ENCODE peak calls at places on chromosome 11, in eight cellular contexts. Z is breast epithelium, O is fibroblast of pulmonary artery, L is WTC11, X is neural progenitor cell, W is lung, E is progenitor cell of endocrine pancreas, V is colonic mucosa. G is an unnamed sample.

GRCh38 chr11:35494966-35495365 is 30.4 kb downstream of the PAMR1 start:
- DNase-seq in Z (no peak), O (no peak), L (no peak), X (no peak), W (no peak), E (no peak), V (no peak), G (no peak)

GRCh38 chr11:18322818-18323570 is 627 bp downstream of the GTF2H1 start:
- DNase-seq in Z (no peak), O (no peak), L (no peak), X (peak), W (no peak), E (no peak), V (no peak), G (no peak)

GRCh38 chr11:16408619-16409018 is 52.3 kb upstream of the SOX6 start:
- DNase-seq in Z (no peak), O (no peak), L (no peak), X (no peak), W (no peak), E (no peak), V (no peak), G (no peak)

GRCh38 chr11:1570896-1571759 is 943 bp downstream of the DUSP8 start:
- DNase-seq in Z (peak), O (no peak), L (no peak), X (peak), W (no peak), E (no peak), V (peak), G (no peak)

GRCh38 chr11:45180158-45180887 is 33.9 kb downstream of the PRDM11 start:
- DNase-seq in Z (peak), O (no peak), L (peak), X (peak), W (peak), E (peak), V (peak), G (peak)

GRCh38 chr11:112780351-112781043 is 180.7 kb upstream of the NCAM1 start:
- DNase-seq in Z (no peak), O (peak), L (no peak), X (no peak), W (no peak), E (no peak), V (no peak), G (no peak)

GRCh38 chr11:20061766-20062165 is 98.5 kb downstream of the DBX1 start:
- DNase-seq in Z (no peak), O (no peak), L (no peak), X (no peak), W (no peak), E (no peak), V (no peak), G (no peak)

GRCh38 chr11:17770917-17771316 is 36.3 kb downstream of the KCNC1 start:
- DNase-seq in Z (no peak), O (peak), L (no peak), X (no peak), W (no peak), E (no peak), V (no peak), G (no peak)

GRCh38 chr11:118674094-118674460 is 5.4 kb downstream of the TREH start:
- DNase-seq in Z (no peak), O (no peak), L (no peak), X (no peak), W (no peak), E (no peak), V (no peak), G (no peak)

DNA sequence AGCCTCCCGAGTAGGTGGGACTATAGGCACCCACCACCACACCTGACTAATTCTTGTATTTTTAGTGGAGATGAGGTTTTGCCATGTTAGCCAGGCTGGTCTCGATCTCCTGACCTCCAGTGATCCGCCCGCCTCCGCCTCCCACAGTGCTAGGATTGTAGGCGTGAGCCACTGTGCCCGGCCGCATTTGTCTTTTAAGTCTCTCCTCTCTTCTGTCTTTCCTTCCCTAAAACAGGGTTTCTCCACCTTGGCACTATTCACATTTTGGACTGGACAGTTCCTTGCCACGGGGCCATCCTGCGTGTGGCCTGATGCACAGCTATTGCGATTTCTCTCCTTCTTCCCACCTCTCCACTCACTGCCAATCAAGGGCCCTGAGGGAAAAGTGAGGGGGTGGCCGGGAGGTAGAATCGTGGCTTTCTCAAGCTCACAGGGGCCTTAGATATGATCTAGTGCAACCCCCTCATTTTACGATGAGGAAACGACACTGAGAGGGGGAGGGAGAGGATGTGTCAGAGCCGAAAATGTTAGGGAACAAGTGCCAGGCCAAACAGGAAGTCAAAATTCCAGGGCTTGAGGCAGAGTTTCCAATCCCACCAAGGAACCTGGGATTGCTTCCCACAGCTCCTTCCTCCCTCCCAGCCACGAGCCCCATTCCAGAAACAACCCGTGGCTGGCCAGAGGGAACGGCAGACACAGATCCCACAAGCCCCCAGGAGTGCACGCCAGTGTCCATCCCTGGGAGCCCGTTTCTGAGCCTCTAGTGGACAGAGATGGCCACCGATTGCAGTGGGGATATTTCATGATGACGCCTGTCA is 21.2 kb downstream of the SCGB1A1 start:
- DNase-seq in Z (peak), O (peak), L (no peak), X (no peak), W (no peak), E (no peak), V (no peak), G (no peak)
- TF ChIP-seq CTCF in Z (no peak), O (no peak), L (no peak), X (no peak), W (no peak), E (no peak), V (no peak), G (no peak)

DNA sequence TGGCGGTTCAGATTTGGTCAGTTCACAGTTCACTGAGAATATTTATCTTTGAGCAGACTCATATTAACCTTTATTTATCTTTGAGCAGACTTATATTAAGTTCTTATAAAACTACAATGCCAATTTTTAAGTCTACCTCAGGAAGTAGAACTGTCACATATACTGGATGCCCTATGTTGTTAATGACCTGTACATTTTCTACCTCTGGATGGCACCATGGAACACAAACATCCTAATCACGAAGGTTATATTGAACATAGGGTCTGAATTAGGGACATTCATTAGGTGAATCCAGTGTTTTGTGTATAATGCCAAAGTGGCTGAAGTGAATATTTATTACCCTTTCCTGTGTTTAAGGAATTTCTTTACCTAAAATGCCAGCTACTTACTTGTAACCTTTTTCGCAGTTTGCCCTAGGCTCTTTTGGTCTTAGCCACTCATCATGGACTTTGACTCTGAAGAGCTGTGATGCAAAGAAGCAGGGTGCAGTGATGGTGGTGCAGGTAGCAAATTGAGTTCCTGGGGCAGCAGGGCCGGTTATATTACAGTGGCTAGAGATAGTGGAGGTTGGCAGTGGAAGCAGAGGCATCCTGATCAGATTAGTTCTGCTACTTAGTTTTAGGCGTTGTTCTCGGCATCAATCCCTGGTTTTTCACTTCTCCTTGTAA is 71.8 kb downstream of the STIM1 start:
- DNase-seq in Z (no peak), O (no peak), L (no peak), X (no peak), W (no peak), E (no peak), V (no peak), G (no peak)
- TF ChIP-seq CTCF in Z (no peak), O (no peak), L (no peak), X (no peak), W (no peak), E (no peak), V (no peak), G (no peak)

GRCh38 chr11:105219670-105220069 is 80.1 kb upstream of the CARD18 start:
- DNase-seq in Z (no peak), O (no peak), L (no peak), X (no peak), W (no peak), E (no peak), V (no peak), G (no peak)

GRCh38 chr11:105215528-105215927 is 76.0 kb upstream of the CARD18 start:
- DNase-seq in Z (no peak), O (no peak), L (no peak), X (no peak), W (no peak), E (no peak), V (no peak), G (no peak)

GRCh38 chr11:105220175-105220574 is 80.6 kb upstream of the CARD18 start:
- DNase-seq in Z (no peak), O (peak), L (no peak), X (no peak), W (no peak), E (no peak), V (no peak), G (no peak)

GRCh38 chr11:105224859-105225258 is 85.3 kb upstream of the CARD18 start:
- DNase-seq in Z (no peak), O (no peak), L (no peak), X (no peak), W (no peak), E (no peak), V (no peak), G (no peak)

DNA sequence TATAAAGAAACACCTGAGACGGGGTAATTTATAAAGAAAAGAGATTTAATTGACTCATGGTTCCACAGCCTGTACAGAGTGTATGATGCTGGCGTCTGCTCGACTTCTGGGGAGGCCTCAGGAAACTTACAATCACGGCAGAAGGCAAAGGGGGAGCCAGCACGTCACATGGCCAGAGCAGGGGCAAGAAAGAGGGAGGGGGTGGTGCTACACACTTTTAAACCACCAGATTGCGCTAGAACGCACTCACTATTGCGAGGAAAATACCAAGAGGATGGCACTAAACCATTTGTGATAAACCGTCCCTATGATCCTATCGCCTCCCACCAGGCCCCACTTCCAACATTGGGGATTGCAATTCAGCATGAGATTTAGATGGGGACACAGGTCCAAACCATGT is 79.7 kb upstream of the CARD18 start:
- DNase-seq in Z (no peak), O (no peak), L (peak), X (no peak), W (no peak), E (no peak), V (no peak), G (no peak)
- TF ChIP-seq CTCF in Z (no peak), O (no peak), L (no peak), X (no peak), W (no peak), E (no peak), V (no peak), G (no peak)

DNA sequence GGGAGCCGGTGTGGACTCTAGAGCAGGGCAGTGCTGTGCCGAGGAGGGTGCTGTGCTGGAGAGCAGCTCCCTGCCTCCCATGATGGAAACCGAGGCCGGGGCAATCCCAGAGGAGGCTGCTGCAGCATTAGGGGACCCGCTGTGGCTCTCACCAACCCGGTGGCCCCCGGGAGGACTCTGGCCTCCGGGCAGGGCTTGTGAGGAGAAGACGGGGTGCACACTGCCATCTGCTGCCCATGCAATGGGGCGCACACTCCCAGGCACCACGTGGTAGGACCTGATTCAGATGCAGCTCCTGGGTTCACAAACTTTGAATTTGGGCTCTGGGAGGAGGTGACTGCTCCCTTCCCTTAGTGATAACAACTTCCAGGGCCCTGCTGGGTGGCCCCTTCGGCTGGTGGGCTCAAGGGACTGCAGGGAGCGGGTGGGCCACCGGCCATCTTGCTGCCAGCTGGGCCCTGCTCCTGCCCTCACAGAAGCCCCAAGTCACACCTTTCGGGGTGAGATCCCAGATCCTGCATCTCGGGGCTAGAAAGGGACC is 93.8 kb upstream of the FGF3 start:
- DNase-seq in Z (no peak), O (no peak), L (peak), X (peak), W (no peak), E (no peak), V (no peak), G (no peak)
- TF ChIP-seq CTCF in Z (no peak), O (peak), L (no peak), X (peak), W (no peak), E (peak), V (peak), G (no peak)

DNA sequence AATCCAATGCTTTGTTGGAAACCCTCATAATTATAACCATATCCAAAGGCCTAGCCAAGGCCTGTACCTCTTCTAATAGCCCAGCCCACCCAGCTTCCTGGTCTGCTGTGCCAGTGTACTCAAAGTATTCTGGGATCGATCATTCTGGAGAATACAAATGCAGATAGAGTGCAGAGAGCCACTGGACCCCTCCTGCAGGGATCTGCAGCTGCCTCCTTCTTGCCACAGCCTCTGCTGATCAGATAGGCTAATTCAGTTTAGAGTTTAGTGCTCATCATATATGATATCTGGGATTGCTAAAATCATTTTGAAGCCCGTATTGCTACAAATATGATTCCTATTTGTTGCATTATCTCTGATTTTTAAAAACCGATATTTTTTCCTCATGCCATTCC is 17.5 kb downstream of the CASP5 start:
- DNase-seq in Z (no peak), O (no peak), L (no peak), X (no peak), W (no peak), E (no peak), V (no peak), G (no peak)
- TF ChIP-seq CTCF in Z (no peak), O (no peak), L (no peak), X (no peak), W (no peak), E (no peak), V (no peak), G (no peak)

DNA sequence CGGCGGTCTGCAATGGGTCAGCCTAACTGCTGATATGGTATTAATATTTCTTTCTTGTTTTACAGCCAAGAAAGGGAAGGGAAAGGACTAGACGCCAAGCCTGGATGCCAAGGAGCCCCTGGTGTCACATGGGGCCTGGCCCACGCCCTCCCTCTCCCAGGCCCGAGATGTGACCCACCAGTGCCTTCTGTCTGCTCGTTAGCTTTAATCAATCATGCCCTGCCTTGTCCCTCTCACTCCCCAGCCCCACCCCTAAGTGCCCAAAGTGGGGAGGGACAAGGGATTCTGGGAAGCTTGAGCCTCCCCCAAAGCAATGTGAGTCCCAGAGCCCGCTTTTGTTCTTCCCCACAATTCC is 1.9 kb downstream of the MDK start:
- DNase-seq in Z (no peak), O (no peak), L (no peak), X (no peak), W (no peak), E (no peak), V (no peak), G (no peak)
- TF ChIP-seq CTCF in Z (no peak), O (no peak), L (no peak), X (no peak), W (no peak), E (no peak), V (peak), G (no peak)

DNA sequence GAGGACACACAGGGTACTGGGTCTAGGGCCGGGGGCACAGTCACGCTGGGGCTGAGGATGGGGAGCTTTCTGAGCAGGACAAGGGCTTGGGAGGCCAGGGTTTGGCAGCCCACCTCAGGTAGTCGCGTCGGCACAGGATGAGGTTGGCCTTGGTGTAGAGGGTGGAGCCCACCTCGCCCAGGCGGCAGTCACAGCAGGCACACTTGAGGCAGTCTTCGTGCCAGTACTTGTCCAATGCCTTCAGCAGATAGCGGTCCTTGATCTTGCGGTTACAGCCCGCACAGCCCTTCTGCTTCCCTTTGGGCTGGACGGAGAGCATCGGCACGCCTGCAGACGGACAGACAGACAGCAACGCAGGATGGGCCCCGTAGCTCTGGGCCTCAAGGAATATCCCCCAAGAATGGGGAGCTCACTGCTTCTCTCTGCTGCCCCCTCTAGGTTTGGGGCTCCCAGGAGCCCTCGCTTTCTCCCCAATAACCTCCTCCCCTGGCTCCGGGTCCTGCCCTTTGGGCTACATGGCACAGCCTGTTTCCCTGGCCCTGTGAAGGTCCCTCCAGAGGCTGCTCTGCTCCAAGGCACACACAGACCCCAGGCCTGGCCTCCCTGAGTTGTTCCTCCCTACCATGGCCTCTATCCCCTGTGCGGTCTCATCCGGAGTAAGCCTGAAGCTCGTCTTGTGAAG is 33.4 kb downstream of the LMO1 start:
- DNase-seq in Z (no peak), O (no peak), L (no peak), X (no peak), W (no peak), E (no peak), V (no peak), G (no peak)
- TF ChIP-seq CTCF in Z (no peak), O (no peak), L (no peak), X (no peak), W (no peak), E (no peak), V (no peak), G (no peak)

GRCh38 chr11:110470716-110471115 is 41.0 kb downstream of the FDX1 start:
- DNase-seq in Z (no peak), O (no peak), L (no peak), X (no peak), W (no peak), E (no peak), V (no peak), G (no peak)

GRCh38 chr11:110471315-110471714 is 41.6 kb downstream of the FDX1 start:
- DNase-seq in Z (no peak), O (peak), L (no peak), X (no peak), W (no peak), E (no peak), V (no peak), G (no peak)

GRCh38 chr11:110469101-110469500 is 39.4 kb downstream of the FDX1 start:
- DNase-seq in Z (no peak), O (no peak), L (no peak), X (no peak), W (no peak), E (no peak), V (no peak), G (no peak)

GRCh38 chr11:110468095-110468494 is 38.3 kb downstream of the FDX1 start:
- DNase-seq in Z (no peak), O (no peak), L (no peak), X (no peak), W (no peak), E (no peak), V (no peak), G (no peak)

GRCh38 chr11:110467556-110467955 is 37.8 kb downstream of the FDX1 start:
- DNase-seq in Z (no peak), O (no peak), L (no peak), X (no peak), W (no peak), E (no peak), V (no peak), G (no peak)
- TF ChIP-seq CTCF in Z (no peak), O (no peak), L (no peak), X (peak), W (no peak), E (no peak), V (no peak), G (no peak)